ENCODE peak calls at places on chromosomes 3 and 15, in eight cellular contexts. I is dorsolateral prefrontal cortex, L is transverse colon, Z is uterus, A is neural progenitor cell, T is astrocyte of the spinal cord, J is aorta, H is mesenchymal stem cell. F is an unnamed sample.

GRCh38 chr3:27216955-27217552 is 152.1 kb downstream of the NEK10 start:
- DNase-seq in T (peak), J (no peak), I (no peak), A (no peak), H (peak), L (no peak), Z (no peak), F (peak)

GRCh38 chr3:169147246-169148008 is 516.1 kb downstream of the MECOM start:
- DNase-seq in J (peak), T (peak), A (peak), I (no peak), L (peak), Z (peak), H (peak), F (peak)

GRCh38 chr3:56119575-56120349 is 348.5 kb downstream of the ERC2 start:
- DNase-seq in L (no peak), Z (no peak), T (peak), J (no peak), H (peak), A (no peak), I (no peak), F (peak)

GRCh38 chr15:67192185-67192584 is 62.3 kb downstream of the AAGAB start:
- DNase-seq in I (no peak), J (no peak), L (no peak), T (no peak), Z (no peak), H (no peak), A (no peak), F (no peak)

GRCh38 chr15:90638241-90638691 is 78.9 kb upstream of the BLM start:
- DNase-seq in Z (no peak), T (no peak), L (no peak), A (peak), J (no peak), H (no peak), I (no peak), F (no peak)

GRCh38 chr15:85539491-85539890 is 159.1 kb downstream of the AKAP13 start:
- DNase-seq in L (no peak), H (no peak), T (no peak), A (no peak), Z (no peak), I (no peak), J (no peak), F (no peak)

GRCh38 chr3:42764115-42764514 is 8.9 kb downstream of the CCDC13 start:
- DNase-seq in T (no peak), Z (no peak), A (no peak), I (no peak), J (no peak), L (no peak), H (no peak), F (no peak)

GRCh38 chr3:190718097-190718496 is 144.4 kb downstream of the GMNC start:
- DNase-seq in L (no peak), H (no peak), Z (no peak), T (no peak), A (no peak), J (no peak), I (no peak), F (no peak)

GRCh38 chr3:32552013-32552412 is 18.6 kb downstream of the DYNC1LI1 start:
- DNase-seq in J (no peak), Z (no peak), H (no peak), L (no peak), A (no peak), I (no peak), T (no peak), F (no peak)

GRCh38 chr3:120113128-120114116 is 19.2 kb upstream of the GSK3B start:
- DNase-seq in J (no peak), H (peak), Z (no peak), I (no peak), A (no peak), L (no peak), T (peak), F (peak)

GRCh38 chr15:25416693-25417092 is 22.1 kb downstream of the UBE3A start:
- DNase-seq in A (peak), Z (no peak), L (no peak), T (no peak), J (no peak), I (no peak), H (no peak), F (no peak)

GRCh38 chr15:69979783-69980182 is 117.9 kb downstream of the TLE3 start:
- DNase-seq in I (no peak), A (no peak), T (no peak), L (peak), Z (no peak), J (no peak), H (no peak), F (no peak)

GRCh38 chr15:26294062-26294689 is 431.0 kb upstream of the ATP10A start:
- DNase-seq in Z (no peak), A (peak), I (no peak), J (no peak), H (no peak), L (no peak), T (no peak), F (no peak)

GRCh38 chr3:126745760-126746394 is 41.8 kb downstream of the CHCHD6 start:
- DNase-seq in Z (no peak), I (no peak), J (no peak), H (no peak), L (peak), T (no peak), A (no peak), F (no peak)

GRCh38 chr15:94582368-94582767 is 351.0 kb downstream of the MCTP2 start:
- DNase-seq in H (peak), Z (peak), L (no peak), A (peak), I (no peak), T (no peak), J (no peak), F (no peak)

DNA sequence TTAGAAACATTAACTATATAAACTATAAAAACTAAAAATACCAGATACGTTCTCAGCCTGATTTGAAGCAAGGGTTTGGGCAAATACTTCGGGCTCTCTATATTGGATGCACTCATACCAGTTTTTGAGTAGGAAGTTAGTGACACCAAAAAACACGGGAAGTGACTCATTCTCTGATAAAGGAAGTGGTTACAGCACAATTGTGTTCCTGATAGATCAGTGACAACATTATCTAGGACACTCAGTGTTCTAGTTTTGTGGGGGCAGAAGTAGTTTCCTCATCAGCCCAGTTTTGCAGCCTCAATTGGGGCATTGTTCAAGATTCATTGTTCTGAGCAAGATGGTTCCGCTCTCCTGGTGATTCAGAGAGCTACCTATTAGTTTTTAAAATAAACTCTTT is 469.6 kb upstream of the DPPA4 start:
- DNase-seq in J (no peak), I (no peak), H (peak), L (no peak), Z (no peak), T (peak), A (no peak), F (no peak)
- H3K4me3 ChIP-seq in J (no peak), I (no peak), H (no peak), L (no peak), Z (no peak), T (no peak), A (no peak), F (no peak)

DNA sequence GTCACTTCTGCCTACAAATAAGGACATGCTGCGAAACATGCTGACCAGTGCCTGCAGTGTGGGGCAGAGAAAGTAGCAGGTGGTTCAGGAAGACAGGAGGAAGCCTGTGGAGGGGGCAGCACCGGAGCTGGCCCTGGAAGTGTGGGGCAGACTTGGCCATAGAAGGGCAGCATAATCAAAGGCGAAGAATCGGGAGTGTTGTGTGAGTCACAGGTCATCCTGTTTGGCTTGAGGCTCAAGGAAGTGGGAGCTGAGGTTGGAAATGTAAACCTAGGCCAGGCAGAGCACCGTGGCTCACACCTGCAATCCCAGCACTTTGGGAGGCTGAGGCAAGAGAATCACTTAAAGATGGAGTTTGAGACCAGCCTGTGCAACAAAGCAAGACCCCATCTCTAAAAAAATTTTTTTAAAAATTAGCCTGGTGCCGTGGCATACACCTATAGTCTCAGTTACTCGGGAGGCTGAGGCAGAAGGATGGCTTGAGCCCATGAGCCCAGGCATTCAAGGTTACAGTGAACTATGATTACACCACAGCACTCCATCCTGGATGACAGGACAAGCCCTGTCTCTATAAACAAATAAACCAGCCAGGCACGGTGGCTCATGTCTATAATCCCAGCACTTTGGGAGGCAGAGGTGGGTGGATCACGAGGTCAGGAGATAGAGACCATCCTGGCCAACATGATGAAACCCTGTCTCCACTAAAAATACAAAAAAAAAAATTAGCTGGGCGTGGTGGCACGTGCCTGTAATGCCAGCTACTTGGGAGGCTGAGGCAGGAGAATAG is 54.0 kb downstream of the FAM43A start:
- DNase-seq in Z (no peak), H (peak), T (no peak), A (no peak), I (no peak), L (no peak), J (no peak), F (no peak)
- H3K4me3 ChIP-seq in Z (no peak), H (no peak), T (no peak), A (no peak), I (no peak), L (no peak), J (no peak), F (no peak)

GRCh38 chr3:134810052-134810435 is 15.0 kb downstream of the EPHB1 start:
- DNase-seq in T (no peak), J (no peak), Z (no peak), L (no peak), A (no peak), I (no peak), H (no peak), F (no peak)
- H3K4me3 ChIP-seq in T (no peak), J (no peak), Z (no peak), L (no peak), A (no peak), I (no peak), H (no peak), F (no peak)

GRCh38 chr3:193240850-193241706 is at the start of gene PLAAT1:
- DNase-seq in L (peak), Z (peak), A (peak), J (peak), I (peak), H (peak), T (peak), F (peak)
- H3K4me3 ChIP-seq in L (peak), Z (peak), A (peak), J (peak), I (peak), H (peak), T (peak), F (peak)

GRCh38 chr3:57592306-57592705 is 4.8 kb downstream of the ARF4 start:
- DNase-seq in L (no peak), J (no peak), H (no peak), I (no peak), Z (no peak), A (no peak), T (no peak), F (no peak)

GRCh38 chr3:57596495-57597239 is 477 bp downstream of the ARF4 start:
- DNase-seq in I (peak), A (peak), H (peak), Z (peak), J (peak), T (peak), L (peak), F (peak)

GRCh38 chr3:57597240-57597972 is at the start of gene ARF4:
- DNase-seq in J (peak), Z (peak), I (peak), L (peak), H (peak), A (peak), T (peak), F (peak)

GRCh38 chr3:57594576-57594975 is 2.6 kb downstream of the ARF4 start:
- DNase-seq in I (no peak), T (no peak), J (no peak), H (peak), L (no peak), A (no peak), Z (no peak), F (no peak)

DNA sequence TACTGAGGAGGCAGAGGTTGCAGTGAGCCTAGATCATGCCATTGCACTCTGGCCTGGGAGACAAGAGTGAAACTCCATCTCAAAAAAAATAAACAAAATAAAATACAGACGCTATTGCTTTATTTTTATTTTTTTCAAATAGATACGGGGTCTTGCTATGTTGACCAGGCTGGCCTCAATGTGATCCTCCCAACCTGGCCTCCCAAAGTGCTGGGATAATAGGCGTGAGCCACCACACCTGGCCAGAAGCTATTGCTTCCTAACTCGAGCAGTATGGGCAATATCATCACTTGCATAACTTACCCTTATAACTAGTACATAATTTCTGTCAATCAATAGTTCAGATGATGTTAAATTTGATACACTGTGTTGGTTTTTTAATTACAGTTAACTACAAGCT is 3.0 kb downstream of the ARF4 start:
- DNase-seq in A (no peak), L (no peak), T (no peak), Z (no peak), H (peak), J (no peak), I (no peak), F (no peak)
- H3K4me3 ChIP-seq in A (no peak), L (no peak), T (peak), Z (no peak), H (no peak), J (peak), I (no peak), F (peak)

F was measured in osteoblast.